ENCODE peak calls at places on chromosomes 5 and 9, in seven cellular contexts. U, E, J, Q, N, L and M are unnamed samples.

GRCh38 chr9:134320916-134321570 is 5.2 kb upstream of the RXRA start:
- DNase-seq in U (no peak), E (no peak), J (no peak), Q (no peak), N (no peak), L (no peak), M (no peak)

GRCh38 chr9:83625120-83625710 is 2.3 kb downstream of the IDNK start:
- DNase-seq in U (no peak), E (no peak), J (no peak), Q (no peak), N (no peak), L (no peak), M (no peak)

GRCh38 chr9:8895498-8896224 is 1096.1 kb upstream of the DMAC1 start:
- DNase-seq in U (no peak), E (no peak), J (no peak), Q (peak), N (peak), L (peak), M (no peak)

GRCh38 chr9:113221800-113222481 is 597 bp downstream of the SLC31A1 start:
- DNase-seq in U (no peak), E (no peak), J (no peak), Q (no peak), N (no peak), L (no peak), M (no peak)

GRCh38 chr5:175230299-175230698 is 213.7 kb downstream of the DRD1 start:
- DNase-seq in U (no peak), E (no peak), J (no peak), Q (no peak), N (no peak), L (no peak), M (no peak)

GRCh38 chr5:54580997-54581741 is 63.6 kb downstream of the SNX18 start:
- DNase-seq in U (no peak), E (no peak), J (no peak), Q (no peak), N (no peak), L (no peak), M (no peak)

GRCh38 chr9:89223398-89223977 is 44.9 kb upstream of the SHC3 start:
- DNase-seq in U (no peak), E (no peak), J (no peak), Q (no peak), N (peak), L (no peak), M (no peak)

GRCh38 chr5:9761706-9762105 is 131.6 kb upstream of the TAS2R1 start:
- DNase-seq in U (no peak), E (no peak), J (no peak), Q (no peak), N (no peak), L (no peak), M (no peak)

GRCh38 chr5:133528841-133529240 is 83.5 kb downstream of the FSTL4 start:
- DNase-seq in U (no peak), E (no peak), J (no peak), Q (no peak), N (no peak), L (no peak), M (no peak)

GRCh38 chr9:68560131-68560844 is 19.6 kb upstream of the TMEM252 start:
- DNase-seq in U (no peak), E (peak), J (no peak), Q (peak), N (no peak), L (peak), M (peak)

GRCh38 chr5:168809218-168809617 is 230.1 kb upstream of the PANK3 start:
- DNase-seq in U (no peak), E (no peak), J (no peak), Q (no peak), N (no peak), L (no peak), M (no peak)